ENCODE peak calls at places on chromosomes 13 and 19, in seven cellular contexts. P, W, B, T, R, H and J are unnamed samples.
A peak's percentile ranks its signal among the peaks of the same experiment; 100 is the strongest.

GRCh38 chr19:43699506-43700367 is 16.1 kb upstream of the IRGC start:
- DNase-seq in P (peak; percentile 66), W (peak; percentile 52), B (no peak), T (no peak), R (no peak), H (peak; percentile 52), J (peak; percentile 93)

GRCh38 chr19:48351341-48351752 is 12.4 kb downstream of the TMEM143 start:
- DNase-seq in P (peak; percentile 65), W (peak; percentile 63), B (peak; percentile 81), T (peak; percentile 44), R (peak; percentile 78), H (peak; percentile 49), J (peak; percentile 88)

GRCh38 chr19:48216933-48217332 is 38.8 kb downstream of the CARD8 start:
- DNase-seq in P (no peak), W (no peak), B (no peak), T (no peak), R (no peak), H (no peak), J (peak; percentile 82)

GRCh38 chr13:27389891-27390290 is 34.5 kb upstream of the GTF3A start:
- DNase-seq in P (no peak), W (no peak), B (no peak), T (no peak), R (no peak), H (no peak), J (no peak)

GRCh38 chr19:8611890-8612806 is 1.6 kb upstream of the ADAMTS10 start:
- DNase-seq in P (no peak), W (peak; percentile 74), B (no peak), T (no peak), R (no peak), H (peak; percentile 39), J (peak; percentile 74)

GRCh38 chr13:66546534-66547379 is 683.4 kb downstream of the PCDH9 start:
- DNase-seq in P (no peak), W (no peak), B (no peak), T (no peak), R (no peak), H (peak; percentile 36), J (no peak)

GRCh38 chr13:43289458-43290255 is 266.3 kb downstream of the DNAJC15 start:
- DNase-seq in P (no peak), W (no peak), B (no peak), T (no peak), R (no peak), H (no peak), J (no peak)

GRCh38 chr19:41925208-41926003 is 2.8 kb downstream of the ERFL start:
- DNase-seq in P (no peak), W (no peak), B (no peak), T (no peak), R (no peak), H (no peak), J (no peak)

GRCh38 chr19:45508681-45508930 is 1.3 kb downstream of the VASP start:
- DNase-seq in P (no peak), W (no peak), B (no peak), T (no peak), R (no peak), H (no peak), J (no peak)

GRCh38 chr13:30466841-30467252 is 1.1 kb upstream of the HMGB1 start:
- DNase-seq in P (no peak), W (peak; percentile 27), B (no peak), T (no peak), R (no peak), H (no peak), J (no peak)

GRCh38 chr13:20473888-20474287 is 51.8 kb downstream of the CRYL1 start:
- DNase-seq in P (no peak), W (no peak), B (no peak), T (no peak), R (no peak), H (no peak), J (no peak)

GRCh38 chr13:21812192-21812626 is 141.3 kb downstream of the FGF9 start:
- DNase-seq in P (no peak), W (no peak), B (no peak), T (no peak), R (no peak), H (no peak), J (no peak)

GRCh38 chr19:47230122-47230920 is 678 bp downstream of the BBC3 start:
- DNase-seq in P (peak; percentile 67), W (peak; percentile 75), B (peak; percentile 90), T (peak; percentile 57), R (peak; percentile 69), H (peak; percentile 46), J (peak; percentile 76)

GRCh38 chr13:28046981-28047380 is 53.4 kb downstream of the FLT3 start:
- DNase-seq in P (no peak), W (peak; percentile 67), B (no peak), T (no peak), R (no peak), H (no peak), J (no peak)

GRCh38 chr19:37007587-37008220 is 70.5 kb upstream of the ZNF420 start:
- DNase-seq in P (peak; percentile 55), W (peak; percentile 12), B (peak; percentile 53), T (no peak), R (peak; percentile 41), H (peak; percentile 71), J (peak; percentile 19)

GRCh38 chr13:63184693-63185092 is 1769.0 kb upstream of the PCDH20 start:
- DNase-seq in P (no peak), W (peak; percentile 38), B (no peak), T (no peak), R (no peak), H (peak; percentile 64), J (peak; percentile 84)

GRCh38 chr13:112877066-112877465 is 91.9 kb upstream of the MCF2L start:
- DNase-seq in P (no peak), W (no peak), B (no peak), T (no peak), R (no peak), H (no peak), J (no peak)

GRCh38 chr19:2869618-2870017 is 2.5 kb downstream of the ZNF556 start:
- DNase-seq in P (no peak), W (no peak), B (no peak), T (no peak), R (no peak), H (no peak), J (no peak)

GRCh38 chr19:2863818-2864217 is 3.3 kb upstream of the ZNF556 start:
- DNase-seq in P (no peak), W (no peak), B (no peak), T (no peak), R (no peak), H (no peak), J (no peak)

GRCh38 chr19:2865334-2866221 is 1.6 kb upstream of the ZNF556 start:
- DNase-seq in P (no peak), W (no peak), B (no peak), T (no peak), R (no peak), H (no peak), J (no peak)

GRCh38 chr19:2866495-2867024 is 575 bp upstream of the ZNF556 start:
- DNase-seq in P (no peak), W (no peak), B (no peak), T (no peak), R (no peak), H (no peak), J (no peak)

GRCh38 chr19:2867025-2867991 is at the start of gene ZNF556:
- DNase-seq in P (no peak), W (peak; percentile 12), B (no peak), T (no peak), R (no peak), H (no peak), J (peak; percentile 7)
- H3K27ac ChIP-seq in P (no peak within 1 kb of the TSS), W (no peak within 1 kb of the TSS), B (no peak within 1 kb of the TSS), T (no peak within 1 kb of the TSS), R (no peak within 1 kb of the TSS), H (no peak within 1 kb of the TSS), J (no peak within 1 kb of the TSS)

DNA sequence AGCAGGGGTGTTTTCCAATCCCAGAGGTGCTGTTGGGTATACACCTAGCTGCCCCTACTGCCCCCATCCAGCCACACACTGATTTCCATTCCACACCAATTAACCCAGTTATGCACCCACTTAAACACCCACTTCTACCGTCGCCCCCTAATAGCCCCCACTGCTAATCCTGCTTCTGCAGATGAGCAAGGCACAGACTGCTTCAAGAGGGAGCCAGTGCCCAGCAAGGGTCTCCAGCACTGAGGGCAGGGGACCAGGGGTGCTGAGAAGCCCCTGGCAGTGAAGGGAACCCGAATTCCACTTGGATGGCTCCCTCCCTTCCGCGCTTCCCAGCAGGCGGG is 1.2 kb downstream of the FXYD7 start:
- DNase-seq in P (no peak), W (no peak), B (no peak), T (no peak), R (no peak), H (no peak), J (no peak)
- H3K27ac ChIP-seq in P (peak overlapping the region; percentile 84), W (no peak overlapping the region), B (no peak overlapping the region), T (no peak overlapping the region), R (no peak overlapping the region), H (no peak overlapping the region), J (no peak overlapping the region)

DNA sequence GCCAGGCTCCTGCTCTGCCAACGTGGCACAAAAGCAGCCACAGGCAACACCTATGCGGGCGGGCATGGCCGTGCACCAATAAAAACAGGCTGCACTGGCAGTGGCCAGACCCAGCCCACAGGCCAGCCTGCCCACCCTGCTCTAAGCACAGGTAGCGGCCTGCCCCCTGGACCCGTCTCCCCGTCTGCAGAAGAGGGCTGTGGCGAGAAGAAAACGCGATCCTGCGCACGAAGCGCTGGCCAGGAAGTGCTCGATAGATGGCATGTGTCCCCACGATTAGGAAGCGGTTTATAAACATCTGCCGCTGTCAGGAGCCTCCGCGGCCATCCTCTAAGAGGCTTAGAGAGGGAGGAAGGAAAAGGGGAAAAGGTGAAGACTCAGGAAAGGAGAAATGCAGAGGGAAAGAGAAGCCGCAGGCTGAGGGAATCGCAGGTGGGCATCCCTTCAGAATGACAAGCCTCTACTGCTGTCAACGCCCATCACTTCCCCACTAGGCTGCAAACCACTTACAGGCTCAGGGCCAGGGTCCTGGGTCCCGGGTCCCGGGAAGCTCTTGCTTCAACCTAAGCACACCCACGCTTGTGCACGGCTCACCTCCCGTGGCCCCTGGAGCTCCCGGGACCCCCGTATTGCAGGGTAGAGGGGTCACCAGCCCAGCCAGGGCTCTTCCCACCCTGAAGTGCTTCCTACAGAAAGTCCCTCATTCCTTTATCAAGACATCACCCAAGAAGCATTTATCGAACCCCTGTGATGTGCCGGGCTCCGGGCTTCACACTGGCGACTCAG is 10.5 kb downstream of the MLLT1 start:
- DNase-seq in P (no peak), W (no peak), B (no peak), T (no peak), R (no peak), H (no peak), J (no peak)
- H3K27ac ChIP-seq in P (no peak overlapping the region), W (no peak overlapping the region), B (no peak overlapping the region), T (no peak overlapping the region), R (no peak overlapping the region), H (no peak overlapping the region), J (no peak overlapping the region)

DNA sequence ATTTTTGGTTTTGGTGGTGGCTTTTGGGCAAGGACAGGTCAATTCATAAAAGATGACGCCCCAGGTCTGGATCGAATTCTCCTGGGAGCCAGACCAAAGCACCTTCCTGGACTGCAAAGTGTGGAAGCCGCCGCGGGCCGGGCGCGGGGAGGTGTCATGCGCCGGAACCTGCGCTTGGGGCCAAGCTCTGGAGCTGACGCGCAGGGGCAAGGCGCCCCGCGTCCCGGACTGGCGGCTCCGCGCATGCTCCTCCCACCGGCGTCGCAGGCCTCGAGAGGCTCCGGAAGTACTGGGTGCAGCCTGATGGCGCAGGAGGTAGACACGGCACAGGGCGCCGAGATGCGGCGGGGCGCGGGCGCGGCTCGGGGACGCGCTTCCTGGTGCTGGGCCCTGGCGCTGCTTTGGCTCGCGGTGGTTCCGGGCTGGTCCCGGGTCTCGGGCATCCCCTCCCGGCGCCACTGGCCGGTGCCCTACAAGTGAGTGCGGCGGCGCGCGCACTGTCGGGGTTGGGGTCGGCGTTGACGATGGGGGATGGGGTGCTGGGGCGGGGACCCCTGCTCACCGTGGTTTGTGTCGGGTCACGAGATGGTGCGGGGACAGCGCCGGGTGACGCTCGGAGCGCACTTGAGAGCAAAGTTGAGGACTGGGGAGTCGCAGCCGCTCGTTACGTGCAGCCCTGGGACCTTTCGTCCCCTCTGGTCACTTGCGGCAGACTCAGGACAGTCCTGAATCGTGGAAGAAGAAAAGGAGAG is at the start of gene CLN5:
- DNase-seq in P (peak; percentile 97), W (peak; percentile 98), B (peak; percentile 95), T (peak; percentile 86), R (peak; percentile 94), H (peak; percentile 92), J (peak; percentile 96)
- H3K27ac ChIP-seq in P (peak within 1 kb of the TSS; percentile 96), W (peak within 1 kb of the TSS; percentile 90), B (peak within 1 kb of the TSS; percentile 96), T (peak within 1 kb of the TSS; percentile 98), R (peak within 1 kb of the TSS; percentile 89), H (peak within 1 kb of the TSS; percentile 88), J (peak within 1 kb of the TSS; percentile 85)